ENCODE peak calls at places on chromosomes 16 and 17, in four cellular contexts. One of them, this sample, is unnamed.

GRCh38 chr17:20236586-20237227 is 227.5 kb downstream of the SPECC1 start:
- DNase-seq in H1: no peak
- DNase-seq in GM12878: no peak
- DNase-seq in HCT116: no peak
- DNase-seq in this sample: no peak

GRCh38 chr16:84103678-84104077 is 13.1 kb downstream of the MBTPS1 start:
- DNase-seq in GM12878: no peak
- DNase-seq in HCT116: no peak
- DNase-seq in H1: no peak
- DNase-seq in this sample: no peak

GRCh38 chr17:47717845-47718621 is 15.0 kb upstream of the TBX21 start:
- DNase-seq in HCT116: no peak
- DNase-seq in GM12878: no peak
- DNase-seq in H1: no peak
- DNase-seq in this sample: no peak

GRCh38 chr16:21101631-21102420 is 48.8 kb downstream of the DNAH3 start:
- DNase-seq in H1: no peak
- DNase-seq in GM12878: no peak
- DNase-seq in HCT116: peak
- DNase-seq in this sample: no peak

GRCh38 chr17:32477220-32477619 is 9.6 kb upstream of the CDK5R1 start:
- DNase-seq in H1: no peak
- DNase-seq in GM12878: no peak
- DNase-seq in HCT116: no peak
- DNase-seq in this sample: no peak

GRCh38 chr16:68319185-68319908 is 8.5 kb downstream of the PRMT7 start:
- DNase-seq in H1: no peak
- DNase-seq in HCT116: no peak
- DNase-seq in GM12878: no peak
- DNase-seq in this sample: no peak

GRCh38 chr16:8678068-8678927 is 3.9 kb downstream of the ABAT start:
- DNase-seq in HCT116: no peak
- DNase-seq in GM12878: no peak
- DNase-seq in H1: no peak
- DNase-seq in this sample: no peak

GRCh38 chr16:89700649-89701424 is 668 bp downstream of the SPATA2L start:
- DNase-seq in GM12878: no peak
- DNase-seq in H1: peak
- DNase-seq in HCT116: no peak
- DNase-seq in this sample: peak

GRCh38 chr17:77282524-77283515 is 142.1 kb downstream of the SEC14L1 start:
- DNase-seq in H1: no peak
- DNase-seq in HCT116: no peak
- DNase-seq in GM12878: peak
- DNase-seq in this sample: no peak

GRCh38 chr17:39663688-39664580 is 1.2 kb upstream of the TCAP start:
- DNase-seq in H1: peak
- DNase-seq in GM12878: no peak
- DNase-seq in HCT116: peak
- DNase-seq in this sample: no peak

GRCh38 chr17:44402564-44403172 is 13.2 kb upstream of the ITGA2B start:
- DNase-seq in GM12878: peak
- DNase-seq in H1: no peak
- DNase-seq in HCT116: no peak
- DNase-seq in this sample: no peak

DNA sequence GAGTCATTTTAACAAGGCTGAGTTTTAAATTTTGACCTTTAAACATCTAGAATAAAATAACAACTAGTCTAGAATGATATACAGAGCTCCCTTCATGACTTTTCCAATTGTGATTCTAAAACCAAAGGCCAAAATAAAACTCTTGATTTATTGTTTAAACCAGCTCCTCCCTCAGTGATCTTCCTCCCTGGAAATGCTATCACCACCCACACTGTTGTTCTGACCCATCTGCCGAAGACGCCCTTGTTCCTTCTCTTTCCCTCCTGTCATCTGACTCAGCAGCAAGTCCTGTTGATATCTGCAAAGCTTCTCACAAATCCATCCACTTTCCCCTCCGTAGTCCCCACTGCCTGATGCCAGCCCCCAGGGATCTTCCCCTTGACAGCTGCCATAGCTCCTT is 231.6 kb upstream of the DYNLRB2 start:
- DNase-seq in GM12878: no peak
- DNase-seq in H1: no peak
- DNase-seq in HCT116: no peak
- DNase-seq in this sample: no peak
- TF ChIP-seq ZNF274 in GM12878: no peak
- TF ChIP-seq ZNF274 in H1: no peak
- TF ChIP-seq ZNF274 in HCT116: no peak
- TF ChIP-seq ZNF274 in this sample: no peak

DNA sequence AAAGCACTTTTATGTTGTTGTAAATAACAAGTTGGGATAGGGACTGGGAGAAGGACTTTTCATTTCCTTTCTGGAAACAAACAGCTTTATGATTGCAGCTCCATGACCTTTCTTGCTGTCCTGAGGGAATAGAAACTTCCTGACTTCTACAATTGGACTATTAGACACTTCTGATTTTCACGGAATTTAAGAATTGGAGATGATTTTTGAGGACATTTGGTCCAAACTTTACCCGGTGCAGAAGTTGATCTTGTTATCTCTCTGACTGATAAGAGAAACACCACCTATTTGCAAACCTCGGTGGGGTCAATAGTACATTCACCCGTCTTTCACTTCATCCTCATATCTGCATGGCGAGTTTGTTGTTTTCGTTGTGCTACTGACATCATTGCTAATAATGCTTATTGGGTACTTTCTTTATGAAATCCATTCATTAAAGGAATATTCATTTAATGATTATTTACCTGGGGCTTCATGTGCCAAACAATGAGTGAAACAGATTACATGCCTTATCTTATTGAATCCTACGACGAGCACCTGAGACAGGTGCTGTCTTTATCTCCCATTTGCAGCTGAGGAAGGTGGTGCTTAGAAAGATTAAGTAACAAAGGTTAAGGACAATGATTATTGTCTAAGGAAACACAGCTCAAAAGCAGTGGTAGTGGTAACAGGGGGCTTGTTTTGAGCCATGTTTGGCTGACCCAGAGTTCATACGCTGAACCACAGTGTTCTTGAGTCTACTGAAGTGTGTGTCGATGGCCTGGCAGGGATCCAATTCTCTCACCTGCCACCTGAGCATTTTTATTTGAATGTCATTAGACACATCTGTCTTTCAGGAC is 176.9 kb upstream of the FAM20A start:
- DNase-seq in GM12878: no peak
- DNase-seq in H1: no peak
- DNase-seq in HCT116: no peak
- DNase-seq in this sample: no peak
- H3K9ac ChIP-seq in GM12878: no peak
- H3K9ac ChIP-seq in H1: no peak
- H3K9ac ChIP-seq in HCT116: no peak
- H3K9ac ChIP-seq in this sample: no peak

DNA sequence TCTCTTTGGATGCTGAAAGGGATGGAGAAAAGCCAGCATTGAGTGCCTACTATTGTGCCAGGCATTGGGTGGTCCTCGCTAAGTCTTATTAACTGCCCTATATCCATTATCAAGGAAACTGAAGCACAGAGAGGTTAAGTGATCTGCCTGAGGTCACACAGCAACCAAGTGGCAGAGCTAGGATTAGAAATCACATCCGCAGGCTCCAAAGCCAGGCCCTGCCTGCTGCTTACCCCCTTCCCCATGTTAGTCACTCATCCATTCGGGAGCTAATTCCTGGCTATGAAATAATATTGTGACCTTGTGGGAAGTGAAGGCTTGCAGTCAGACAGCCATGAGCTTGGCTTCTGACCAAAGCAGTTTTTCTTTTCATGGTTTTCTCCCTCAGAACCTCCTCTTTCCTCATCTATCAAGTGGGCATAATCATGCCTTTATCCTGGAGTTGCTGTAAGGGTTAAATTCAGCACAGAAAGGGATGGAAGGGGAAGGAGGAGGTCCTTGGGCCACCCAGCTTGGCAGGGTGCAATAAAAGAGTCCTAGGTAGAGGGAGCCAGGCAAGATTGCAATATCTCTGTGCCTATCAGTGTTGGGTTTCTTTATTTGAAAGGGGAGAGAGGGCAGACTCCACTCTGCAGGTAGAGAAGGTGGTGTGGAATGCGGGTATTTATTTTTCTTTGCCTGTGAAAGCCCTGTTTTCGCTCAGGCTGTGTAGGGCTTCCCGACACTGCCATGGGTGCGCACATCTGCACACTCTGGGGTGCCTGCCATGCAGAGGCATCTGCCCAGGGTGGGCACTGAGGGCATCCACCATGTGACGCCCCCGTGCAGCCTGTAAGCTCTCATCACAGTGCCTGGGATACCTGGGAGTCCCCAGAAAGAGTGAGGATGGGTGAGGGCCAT is 11.3 kb downstream of the RAI1 start:
- DNase-seq in HCT116: no peak
- DNase-seq in GM12878: no peak
- DNase-seq in H1: no peak
- DNase-seq in this sample: no peak
- H3K4me3 ChIP-seq in HCT116: peak
- H3K4me3 ChIP-seq in GM12878: peak
- H3K4me3 ChIP-seq in H1: no peak
- H3K4me3 ChIP-seq in this sample: no peak

DNA sequence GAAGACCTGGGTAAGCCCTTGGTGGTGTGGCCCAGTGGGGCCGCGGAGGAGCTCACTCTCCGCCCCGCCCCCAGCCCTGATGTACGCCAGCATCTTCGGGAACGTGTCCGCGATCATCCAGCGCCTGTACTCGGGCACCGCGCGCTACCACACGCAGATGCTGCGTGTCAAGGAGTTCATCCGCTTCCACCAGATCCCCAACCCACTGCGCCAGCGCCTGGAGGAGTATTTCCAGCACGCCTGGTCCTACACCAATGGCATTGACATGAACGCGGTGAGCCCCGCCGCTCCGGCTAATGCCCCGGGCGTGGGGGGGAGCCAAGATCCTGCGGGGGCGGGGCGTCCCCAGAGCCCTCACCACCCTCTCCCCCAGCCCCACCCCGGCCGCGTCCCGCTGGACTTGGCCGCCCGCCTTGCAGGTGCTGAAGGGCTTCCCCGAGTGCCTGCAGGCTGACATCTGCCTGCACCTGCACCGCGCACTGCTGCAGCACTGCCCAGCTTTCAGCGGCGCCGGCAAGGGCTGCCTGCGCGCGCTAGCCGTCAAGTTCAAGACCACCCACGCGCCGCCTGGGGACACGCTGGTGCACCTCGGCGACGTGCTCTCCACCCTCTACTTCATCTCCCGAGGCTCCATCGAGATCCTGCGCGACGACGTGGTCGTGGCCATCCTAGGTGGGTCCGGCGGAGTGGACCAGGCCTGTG is 12.1 kb upstream of the DCAF7 start:
- DNase-seq in HCT116: no peak
- DNase-seq in GM12878: no peak
- DNase-seq in H1: peak
- DNase-seq in this sample: no peak
- TF ChIP-seq ZNF274 in HCT116: no peak
- TF ChIP-seq ZNF274 in GM12878: no peak
- TF ChIP-seq ZNF274 in H1: no peak
- TF ChIP-seq ZNF274 in this sample: no peak

DNA sequence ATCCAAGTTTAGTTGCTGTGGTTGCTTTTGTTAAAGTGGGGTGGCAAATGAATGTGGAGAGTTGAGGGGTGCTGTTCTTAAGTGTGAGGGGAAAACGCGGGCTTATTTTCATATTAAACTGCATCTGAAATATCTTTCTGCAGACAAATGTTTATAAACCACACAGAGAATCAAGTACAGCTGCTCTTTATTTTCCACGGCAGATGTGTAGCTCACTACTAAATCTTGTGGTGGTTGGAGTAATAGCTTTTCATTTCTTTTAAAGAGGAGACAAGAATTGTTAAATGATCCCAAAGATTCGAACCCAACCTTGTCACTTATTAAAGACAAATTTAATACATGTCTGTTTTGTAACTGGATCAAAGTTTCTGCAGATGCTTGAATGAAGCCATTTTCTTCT is 2.1 kb downstream of the CLTC start:
- DNase-seq in H1: no peak
- DNase-seq in HCT116: no peak
- DNase-seq in GM12878: no peak
- DNase-seq in this sample: no peak
- H3K9ac ChIP-seq in H1: no peak
- H3K9ac ChIP-seq in HCT116: no peak
- H3K9ac ChIP-seq in GM12878: peak
- H3K9ac ChIP-seq in this sample: peak

DNA sequence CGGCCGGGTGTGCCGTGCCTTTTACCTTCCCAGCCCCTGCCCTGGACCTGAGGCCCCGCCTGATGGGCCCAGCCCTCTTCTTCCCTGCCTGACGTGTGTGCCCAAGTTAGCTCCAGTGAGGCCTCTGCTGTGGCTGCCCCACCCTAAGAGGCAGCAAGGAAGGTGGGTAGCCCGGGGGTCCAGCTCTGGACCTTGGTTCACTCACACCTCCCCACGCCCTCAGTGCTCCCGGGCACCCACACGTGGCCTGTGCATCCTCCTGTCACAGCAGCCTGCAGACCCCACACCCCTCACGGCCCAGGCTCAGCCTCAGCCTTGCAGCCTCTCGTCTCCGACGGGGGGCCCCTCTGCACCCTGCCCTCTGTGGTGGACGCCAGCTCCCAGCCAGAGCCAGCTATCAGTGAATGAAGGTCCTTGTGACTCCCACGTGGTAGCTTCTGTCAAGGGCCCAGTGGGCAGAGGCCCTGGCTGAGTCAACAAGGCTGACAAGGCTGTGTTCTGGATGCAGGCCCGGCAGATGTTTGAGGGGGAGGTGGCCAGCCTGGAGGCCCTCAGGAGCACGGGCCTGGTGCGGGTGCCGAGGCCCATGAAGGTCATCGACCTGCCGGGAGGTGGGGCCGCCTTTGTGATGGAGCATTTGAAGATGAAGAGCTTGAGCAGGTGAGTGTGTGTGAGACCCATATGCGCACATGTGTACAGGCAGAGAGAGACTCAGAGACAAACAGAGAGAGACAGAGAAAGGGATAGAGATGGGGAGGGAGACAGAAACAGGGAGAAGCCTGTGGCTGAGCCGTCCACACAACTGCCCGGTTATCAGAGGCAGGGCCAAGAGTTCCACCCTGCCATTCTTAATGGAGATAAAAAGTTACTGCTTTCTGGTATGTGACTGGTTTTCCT is 2.8 kb downstream of the FN3K start:
- DNase-seq in H1: no peak
- DNase-seq in GM12878: no peak
- DNase-seq in HCT116: no peak
- DNase-seq in this sample: no peak
- H3K4me3 ChIP-seq in H1: no peak
- H3K4me3 ChIP-seq in GM12878: no peak
- H3K4me3 ChIP-seq in HCT116: no peak
- H3K4me3 ChIP-seq in this sample: no peak

GRCh38 chr16:50292566-50292948 is 26.2 kb downstream of the ADCY7 start:
- DNase-seq in HCT116: no peak
- DNase-seq in GM12878: no peak
- DNase-seq in H1: no peak
- DNase-seq in this sample: no peak

GRCh38 chr16:50291719-50292565 is 25.6 kb downstream of the ADCY7 start:
- DNase-seq in HCT116: no peak
- DNase-seq in H1: no peak
- DNase-seq in GM12878: no peak
- DNase-seq in this sample: no peak

GRCh38 chr16:50293041-50293783 is 26.9 kb downstream of the ADCY7 start:
- DNase-seq in H1: no peak
- DNase-seq in HCT116: no peak
- DNase-seq in GM12878: no peak
- DNase-seq in this sample: no peak

GRCh38 chr16:50295541-50296132 is 29.3 kb downstream of the ADCY7 start:
- DNase-seq in HCT116: no peak
- DNase-seq in GM12878: no peak
- DNase-seq in H1: no peak
- DNase-seq in this sample: no peak

GRCh38 chr16:50293994-50294855 is 27.9 kb downstream of the ADCY7 start:
- DNase-seq in H1: no peak
- DNase-seq in HCT116: no peak
- DNase-seq in GM12878: no peak
- DNase-seq in this sample: no peak
- TF ChIP-seq ZNF274 in H1: no peak
- TF ChIP-seq ZNF274 in HCT116: no peak
- TF ChIP-seq ZNF274 in GM12878: no peak
- TF ChIP-seq ZNF274 in this sample: no peak

This sample was measured in NT2/D1.